ENCODE peak calls at places on chromosomes 7 and 10, in five cellular contexts. One of them, this sample, is unnamed.

GRCh38 chr7:28908775-28909174 is 49.4 kb downstream of the TRIL start:
- DNase-seq in NCI-H2171: no peak
- DNase-seq in stimulated activated CD4-positive, alpha-beta T cell treated with anti-CD3 and anti-CD28 coated beads, Interleukin-1b, Interleukin-23, amount 100 ng/mL, for 1 hour: no peak
- DNase-seq in SJSA1: no peak
- DNase-seq in anterior cingulate cortex: no peak
- DNase-seq in this sample: no peak

GRCh38 chr10:31760674-31761081 is 168.0 kb downstream of the ARHGAP12 start:
- DNase-seq in NCI-H2171: no peak
- DNase-seq in stimulated activated CD4-positive, alpha-beta T cell treated with anti-CD3 and anti-CD28 coated beads, Interleukin-1b, Interleukin-23, amount 100 ng/mL, for 1 hour: no peak
- DNase-seq in SJSA1: no peak
- DNase-seq in anterior cingulate cortex: no peak
- DNase-seq in this sample: peak

GRCh38 chr7:139441961-139442360 is 41.5 kb downstream of the KLRG2 start:
- DNase-seq in NCI-H2171: peak
- DNase-seq in stimulated activated CD4-positive, alpha-beta T cell treated with anti-CD3 and anti-CD28 coated beads, Interleukin-1b, Interleukin-23, amount 100 ng/mL, for 1 hour: no peak
- DNase-seq in SJSA1: no peak
- DNase-seq in anterior cingulate cortex: no peak
- DNase-seq in this sample: peak

GRCh38 chr7:114084381-114085312 is 165.8 kb upstream of the PPP1R3A start:
- DNase-seq in NCI-H2171: peak
- DNase-seq in stimulated activated CD4-positive, alpha-beta T cell treated with anti-CD3 and anti-CD28 coated beads, Interleukin-1b, Interleukin-23, amount 100 ng/mL, for 1 hour: no peak
- DNase-seq in SJSA1: peak
- DNase-seq in anterior cingulate cortex: no peak
- DNase-seq in this sample: peak

GRCh38 chr10:101694674-101695403 is at the start of gene FBXW4:
- DNase-seq in NCI-H2171: no peak
- DNase-seq in stimulated activated CD4-positive, alpha-beta T cell treated with anti-CD3 and anti-CD28 coated beads, Interleukin-1b, Interleukin-23, amount 100 ng/mL, for 1 hour: peak
- DNase-seq in SJSA1: peak
- DNase-seq in anterior cingulate cortex: peak
- DNase-seq in this sample: peak

GRCh38 chr7:157760004-157760730 is 423.4 kb downstream of the DNAJB6 start:
- DNase-seq in NCI-H2171: no peak
- DNase-seq in stimulated activated CD4-positive, alpha-beta T cell treated with anti-CD3 and anti-CD28 coated beads, Interleukin-1b, Interleukin-23, amount 100 ng/mL, for 1 hour: no peak
- DNase-seq in SJSA1: no peak
- DNase-seq in anterior cingulate cortex: no peak
- DNase-seq in this sample: no peak

GRCh38 chr7:128201067-128201689 is 39.9 kb upstream of the LEP start:
- DNase-seq in NCI-H2171: no peak
- DNase-seq in stimulated activated CD4-positive, alpha-beta T cell treated with anti-CD3 and anti-CD28 coated beads, Interleukin-1b, Interleukin-23, amount 100 ng/mL, for 1 hour: no peak
- DNase-seq in SJSA1: no peak
- DNase-seq in anterior cingulate cortex: no peak
- DNase-seq in this sample: peak

GRCh38 chr7:114924066-114924712 is 2.3 kb downstream of the MDFIC start:
- DNase-seq in NCI-H2171: no peak
- DNase-seq in stimulated activated CD4-positive, alpha-beta T cell treated with anti-CD3 and anti-CD28 coated beads, Interleukin-1b, Interleukin-23, amount 100 ng/mL, for 1 hour: no peak
- DNase-seq in SJSA1: no peak
- DNase-seq in anterior cingulate cortex: no peak
- DNase-seq in this sample: no peak

GRCh38 chr10:3623746-3624145 is 161.3 kb downstream of the KLF6 start:
- DNase-seq in NCI-H2171: no peak
- DNase-seq in stimulated activated CD4-positive, alpha-beta T cell treated with anti-CD3 and anti-CD28 coated beads, Interleukin-1b, Interleukin-23, amount 100 ng/mL, for 1 hour: no peak
- DNase-seq in SJSA1: peak
- DNase-seq in anterior cingulate cortex: no peak
- DNase-seq in this sample: no peak

GRCh38 chr10:1398626-1399410 is 338.5 kb downstream of the ADARB2 start:
- DNase-seq in NCI-H2171: no peak
- DNase-seq in stimulated activated CD4-positive, alpha-beta T cell treated with anti-CD3 and anti-CD28 coated beads, Interleukin-1b, Interleukin-23, amount 100 ng/mL, for 1 hour: no peak
- DNase-seq in SJSA1: no peak
- DNase-seq in anterior cingulate cortex: no peak
- DNase-seq in this sample: no peak

GRCh38 chr7:81672872-81673271 is 97.0 kb downstream of the HGF start:
- DNase-seq in NCI-H2171: peak
- DNase-seq in stimulated activated CD4-positive, alpha-beta T cell treated with anti-CD3 and anti-CD28 coated beads, Interleukin-1b, Interleukin-23, amount 100 ng/mL, for 1 hour: no peak
- DNase-seq in SJSA1: peak
- DNase-seq in anterior cingulate cortex: no peak
- DNase-seq in this sample: no peak

GRCh38 chr7:148783801-148784527 is 85.3 kb downstream of the CUL1 start:
- DNase-seq in NCI-H2171: peak
- DNase-seq in stimulated activated CD4-positive, alpha-beta T cell treated with anti-CD3 and anti-CD28 coated beads, Interleukin-1b, Interleukin-23, amount 100 ng/mL, for 1 hour: no peak
- DNase-seq in SJSA1: no peak
- DNase-seq in anterior cingulate cortex: no peak
- DNase-seq in this sample: no peak

GRCh38 chr10:34001087-34001580 is 666.7 kb upstream of the NRP1 start:
- DNase-seq in NCI-H2171: no peak
- DNase-seq in stimulated activated CD4-positive, alpha-beta T cell treated with anti-CD3 and anti-CD28 coated beads, Interleukin-1b, Interleukin-23, amount 100 ng/mL, for 1 hour: no peak
- DNase-seq in SJSA1: no peak
- DNase-seq in anterior cingulate cortex: no peak
- DNase-seq in this sample: no peak

GRCh38 chr7:157689269-157690057 is 352.7 kb downstream of the DNAJB6 start:
- DNase-seq in NCI-H2171: no peak
- DNase-seq in stimulated activated CD4-positive, alpha-beta T cell treated with anti-CD3 and anti-CD28 coated beads, Interleukin-1b, Interleukin-23, amount 100 ng/mL, for 1 hour: no peak
- DNase-seq in SJSA1: no peak
- DNase-seq in anterior cingulate cortex: no peak
- DNase-seq in this sample: no peak

GRCh38 chr7:151762501-151763245 is 114.2 kb downstream of the PRKAG2 start:
- DNase-seq in NCI-H2171: no peak
- DNase-seq in stimulated activated CD4-positive, alpha-beta T cell treated with anti-CD3 and anti-CD28 coated beads, Interleukin-1b, Interleukin-23, amount 100 ng/mL, for 1 hour: no peak
- DNase-seq in SJSA1: no peak
- DNase-seq in anterior cingulate cortex: no peak
- DNase-seq in this sample: no peak

GRCh38 chr7:150756858-150757257 is 19.6 kb downstream of the GIMAP5 start:
- DNase-seq in NCI-H2171: no peak
- DNase-seq in stimulated activated CD4-positive, alpha-beta T cell treated with anti-CD3 and anti-CD28 coated beads, Interleukin-1b, Interleukin-23, amount 100 ng/mL, for 1 hour: no peak
- DNase-seq in SJSA1: no peak
- DNase-seq in anterior cingulate cortex: no peak
- DNase-seq in this sample: peak

GRCh38 chr10:71850745-71851629 is at the start of gene PSAP:
- DNase-seq in NCI-H2171: peak
- DNase-seq in stimulated activated CD4-positive, alpha-beta T cell treated with anti-CD3 and anti-CD28 coated beads, Interleukin-1b, Interleukin-23, amount 100 ng/mL, for 1 hour: peak
- DNase-seq in SJSA1: peak
- DNase-seq in anterior cingulate cortex: peak
- DNase-seq in this sample: peak

GRCh38 chr10:7457478-7458316 is 46.9 kb upstream of the SFMBT2 start:
- DNase-seq in NCI-H2171: no peak
- DNase-seq in stimulated activated CD4-positive, alpha-beta T cell treated with anti-CD3 and anti-CD28 coated beads, Interleukin-1b, Interleukin-23, amount 100 ng/mL, for 1 hour: no peak
- DNase-seq in SJSA1: no peak
- DNase-seq in anterior cingulate cortex: no peak
- DNase-seq in this sample: no peak

This sample was measured in NCI-H82.